ENCODE peak calls at places on chromosomes 11 and 22, in seven cellular contexts. L is Calu3; W is stimulated activated CD4-positive, alpha-beta T cell treated with anti-CD3 and anti-CD28 coated beads, Interleukin-1b, Interleukin-23, amount 100 ng/mL, for 1 hour; Y is mucosa of gallbladder; U is AG08396; G is T-helper 1 cell; P is omental fat pad. F is an unnamed sample.

GRCh38 chr11:119011476-119011875 is 6.7 kb downstream of the RPS25 start:
- DNase-seq in L (no peak), W (no peak), Y (no peak), U (peak; percentile 0), G (no peak), P (no peak), F (no peak)

GRCh38 chr11:29306527-29306926 is 710.3 kb downstream of the KCNA4 start:
- DNase-seq in L (no peak), W (no peak), Y (no peak), U (peak; percentile 56), G (no peak), P (no peak), F (peak; percentile 19)

GRCh38 chr11:624705-625635 is at the start of gene CDHR5:
- DNase-seq in L (no peak), W (no peak), Y (no peak), U (no peak), G (no peak), P (no peak), F (no peak)

GRCh38 chr11:66619080-66619554 is 2.7 kb downstream of the RBM14 start:
- DNase-seq in L (no peak), W (no peak), Y (peak; percentile 14), U (peak; percentile 50), G (peak; percentile 43), P (no peak), F (no peak)

GRCh38 chr11:35376613-35377012 is 42.7 kb downstream of the SLC1A2 start:
- DNase-seq in L (no peak), W (no peak), Y (no peak), U (no peak), G (no peak), P (no peak), F (no peak)

GRCh38 chr11:77113382-77114088 is 10.9 kb downstream of the OMP start:
- DNase-seq in L (peak; percentile 76), W (no peak), Y (no peak), U (peak; percentile 66), G (no peak), P (no peak), F (peak; percentile 70)

GRCh38 chr11:5021996-5022395 is 24.3 kb upstream of the OR52J3 start:
- DNase-seq in L (no peak), W (no peak), Y (no peak), U (no peak), G (no peak), P (no peak), F (no peak)

GRCh38 chr11:73838443-73839122 is 38.1 kb downstream of the COA4 start:
- DNase-seq in L (no peak), W (no peak), Y (no peak), U (peak; percentile 51), G (no peak), P (no peak), F (peak; percentile 29)

GRCh38 chr11:5367461-5368074 is 16.0 kb upstream of the OR51M1 start:
- DNase-seq in L (no peak), W (no peak), Y (no peak), U (no peak), G (no peak), P (no peak), F (no peak)

GRCh38 chr11:23457641-23458040 is 597.4 kb upstream of the CCDC179 start:
- DNase-seq in L (no peak), W (no peak), Y (no peak), U (no peak), G (no peak), P (no peak), F (no peak)

GRCh38 chr11:125214466-125215204 is 50.1 kb downstream of the PKNOX2 start:
- DNase-seq in L (no peak), W (no peak), Y (no peak), U (no peak), G (no peak), P (no peak), F (no peak)

GRCh38 chr11:62151737-62152102 is 27.9 kb downstream of the INCENP start:
- DNase-seq in L (no peak), W (no peak), Y (no peak), U (no peak), G (no peak), P (no peak), F (no peak)

GRCh38 chr11:64088159-64089026 is 52.7 kb downstream of the FLRT1 start:
- DNase-seq in L (no peak), W (no peak), Y (no peak), U (no peak), G (no peak), P (no peak), F (no peak)

GRCh38 chr11:2585566-2586090 is 114.2 kb downstream of the KCNQ1OT1 start:
- DNase-seq in L (no peak), W (no peak), Y (no peak), U (peak; percentile 4), G (no peak), P (no peak), F (no peak)

GRCh38 chr11:59267738-59268475 is 55.2 kb upstream of the MPEG1 start:
- DNase-seq in L (peak; percentile 57), W (no peak), Y (no peak), U (no peak), G (no peak), P (no peak), F (no peak)

GRCh38 chr11:3120071-3120792 is 44.9 kb downstream of the OSBPL5 start:
- DNase-seq in L (no peak), W (no peak), Y (no peak), U (no peak), G (no peak), P (no peak), F (no peak)

GRCh38 chr11:47004595-47005033 is 68.1 kb downstream of the CSTPP1 start:
- DNase-seq in L (peak; percentile 20), W (no peak), Y (peak; percentile 85), U (peak; percentile 84), G (no peak), P (peak; percentile 25), F (peak; percentile 57)

GRCh38 chr11:60204922-60205321 is 22.0 kb upstream of the MS4A6A start:
- DNase-seq in L (no peak), W (no peak), Y (no peak), U (no peak), G (no peak), P (no peak), F (no peak)

GRCh38 chr11:10149553-10149952 is 144.5 kb downstream of the SBF2 start:
- DNase-seq in L (no peak), W (no peak), Y (no peak), U (no peak), G (no peak), P (no peak), F (no peak)

GRCh38 chr11:114987171-114987760 is 308.9 kb downstream of the NXPE2 start:
- DNase-seq in L (no peak), W (no peak), Y (no peak), U (no peak), G (no peak), P (no peak), F (no peak)

GRCh38 chr22:28247667-28248363 is 328.8 kb upstream of the PITPNB start:
- DNase-seq in L (no peak), W (no peak), Y (no peak), U (no peak), G (no peak), P (no peak), F (no peak)

GRCh38 chr11:115439385-115439784 is 64.8 kb downstream of the CADM1 start:
- DNase-seq in L (no peak), W (no peak), Y (no peak), U (peak; percentile 18), G (no peak), P (no peak), F (no peak)

GRCh38 chr11:111733009-111733408 is 33.2 kb downstream of the PPP2R1B start:
- DNase-seq in L (no peak), W (no peak), Y (no peak), U (peak; percentile 57), G (no peak), P (no peak), F (peak; percentile 53)

GRCh38 chr11:70524096-70524922 is 126.0 kb downstream of the CTTN start:
- DNase-seq in L (no peak), W (no peak), Y (no peak), U (no peak), G (no peak), P (no peak), F (peak; percentile 55)

GRCh38 chr11:65416341-65417185 is 6.0 kb upstream of the NEAT1 start:
- DNase-seq in L (peak; percentile 94), W (peak; percentile 86), Y (peak; percentile 93), U (peak; percentile 92), G (peak; percentile 90), P (peak; percentile 91), F (peak; percentile 87)

GRCh38 chr11:117094776-117095175 is 3.5 kb downstream of the SIK3 start:
- DNase-seq in L (no peak), W (no peak), Y (no peak), U (peak; percentile 52), G (no peak), P (no peak), F (no peak)

GRCh38 chr11:44110231-44110679 is 14.8 kb downstream of the EXT2 start:
- DNase-seq in L (peak; percentile 65), W (peak; percentile 34), Y (peak; percentile 35), U (peak; percentile 66), G (peak; percentile 26), P (no peak), F (peak; percentile 59)

GRCh38 chr11:10693509-10694071 is at the start of gene IRAG1:
- DNase-seq in L (no peak), W (no peak), Y (peak; percentile 54), U (peak; percentile 60), G (no peak), P (no peak), F (no peak)

GRCh38 chr11:87265132-87265531 is 227.4 kb downstream of the TMEM135 start:
- DNase-seq in L (no peak), W (no peak), Y (no peak), U (no peak), G (no peak), P (no peak), F (no peak)

GRCh38 chr11:32902089-32902665 is 9.6 kb downstream of the QSER1 start:
- DNase-seq in L (no peak), W (no peak), Y (no peak), U (no peak), G (no peak), P (no peak), F (no peak)

GRCh38 chr11:69585385-69585784 is 55.6 kb upstream of the CCND1 start:
- DNase-seq in L (no peak), W (no peak), Y (no peak), U (no peak), G (no peak), P (no peak), F (no peak)

GRCh38 chr22:36350751-36351594 is 36.8 kb downstream of the MYH9 start:
- DNase-seq in L (no peak), W (no peak), Y (no peak), U (no peak), G (no peak), P (no peak), F (no peak)

GRCh38 chr22:38215156-38216038 is 13.6 kb downstream of the MAFF start:
- DNase-seq in L (no peak), W (no peak), Y (no peak), U (no peak), G (no peak), P (no peak), F (no peak)

GRCh38 chr11:65187971-65188461 is 6.3 kb downstream of the CAPN1 start:
- DNase-seq in L (no peak), W (no peak), Y (no peak), U (no peak), G (no peak), P (no peak), F (no peak)

F was measured in HTR-8/SVneo.